ENCODE peak calls at places on chromosomes 5 and 9, in ten cellular contexts. One of them, this sample, is unnamed. For H3K4me1, the result is how much of the 10 kb centered on the place peaks cover.

GRCh38 chr9:136560586-136560985 is 14.7 kb upstream of the NOTCH1 start:
- DNase-seq in mucosa of descending colon: no peak
- DNase-seq in CD8-positive, alpha-beta T cell: no peak
- DNase-seq in stomach: no peak
- DNase-seq in right atrium auricular region: no peak
- DNase-seq in H9: no peak
- DNase-seq in heart right ventricle: no peak
- DNase-seq in heart left ventricle: no peak
- DNase-seq in fibroblast of lung: no peak
- DNase-seq in A549: no peak
- DNase-seq in this sample: peak

GRCh38 chr9:133729646-133730281 is 8.4 kb downstream of the SARDH start:
- DNase-seq in mucosa of descending colon: no peak
- DNase-seq in CD8-positive, alpha-beta T cell: peak
- DNase-seq in stomach: peak
- DNase-seq in right atrium auricular region: no peak
- DNase-seq in H9: peak
- DNase-seq in heart right ventricle: no peak
- DNase-seq in heart left ventricle: no peak
- DNase-seq in fibroblast of lung: no peak
- DNase-seq in A549: no peak
- DNase-seq in this sample: peak

GRCh38 chr5:56848206-56848605 is 32.9 kb downstream of the MAP3K1 start:
- DNase-seq in mucosa of descending colon: no peak
- DNase-seq in CD8-positive, alpha-beta T cell: no peak
- DNase-seq in stomach: no peak
- DNase-seq in right atrium auricular region: no peak
- DNase-seq in H9: no peak
- DNase-seq in heart right ventricle: no peak
- DNase-seq in heart left ventricle: no peak
- DNase-seq in fibroblast of lung: no peak
- DNase-seq in A549: no peak
- DNase-seq in this sample: no peak

GRCh38 chr5:84274585-84275468 is 109.9 kb downstream of the EDIL3 start:
- DNase-seq in mucosa of descending colon: peak
- DNase-seq in CD8-positive, alpha-beta T cell: no peak
- DNase-seq in stomach: peak
- DNase-seq in right atrium auricular region: no peak
- DNase-seq in H9: no peak
- DNase-seq in heart right ventricle: peak
- DNase-seq in heart left ventricle: no peak
- DNase-seq in fibroblast of lung: peak
- DNase-seq in A549: peak
- DNase-seq in this sample: no peak

GRCh38 chr9:19049872-19050636 is 827 bp downstream of the RRAGA start:
- DNase-seq in mucosa of descending colon: peak
- DNase-seq in CD8-positive, alpha-beta T cell: no peak
- DNase-seq in stomach: no peak
- DNase-seq in right atrium auricular region: no peak
- DNase-seq in H9: no peak
- DNase-seq in heart right ventricle: no peak
- DNase-seq in heart left ventricle: no peak
- DNase-seq in fibroblast of lung: peak
- DNase-seq in A549: no peak
- DNase-seq in this sample: no peak

GRCh38 chr5:148011407-148012124 is 52.2 kb upstream of the SPINK5 start:
- DNase-seq in mucosa of descending colon: no peak
- DNase-seq in CD8-positive, alpha-beta T cell: no peak
- DNase-seq in stomach: no peak
- DNase-seq in right atrium auricular region: no peak
- DNase-seq in H9: no peak
- DNase-seq in heart right ventricle: no peak
- DNase-seq in heart left ventricle: no peak
- DNase-seq in fibroblast of lung: peak
- DNase-seq in A549: no peak
- DNase-seq in this sample: no peak

GRCh38 chr5:123610665-123611406 is 98.9 kb downstream of the CSNK1G3 start:
- DNase-seq in mucosa of descending colon: peak
- DNase-seq in CD8-positive, alpha-beta T cell: no peak
- DNase-seq in stomach: no peak
- DNase-seq in right atrium auricular region: no peak
- DNase-seq in H9: no peak
- DNase-seq in heart right ventricle: peak
- DNase-seq in heart left ventricle: no peak
- DNase-seq in fibroblast of lung: peak
- DNase-seq in A549: peak
- DNase-seq in this sample: no peak

GRCh38 chr5:61394078-61394701 is 62.1 kb downstream of the ZSWIM6 start:
- DNase-seq in mucosa of descending colon: no peak
- DNase-seq in CD8-positive, alpha-beta T cell: no peak
- DNase-seq in stomach: no peak
- DNase-seq in right atrium auricular region: no peak
- DNase-seq in H9: no peak
- DNase-seq in heart right ventricle: no peak
- DNase-seq in heart left ventricle: no peak
- DNase-seq in fibroblast of lung: peak
- DNase-seq in A549: no peak
- DNase-seq in this sample: no peak

GRCh38 chr5:135191084-135191826 is 157.2 kb upstream of the PITX1 start:
- DNase-seq in mucosa of descending colon: peak
- DNase-seq in CD8-positive, alpha-beta T cell: peak
- DNase-seq in stomach: peak
- DNase-seq in right atrium auricular region: peak
- DNase-seq in H9: peak
- DNase-seq in heart right ventricle: peak
- DNase-seq in heart left ventricle: peak
- DNase-seq in fibroblast of lung: peak
- DNase-seq in A549: peak
- DNase-seq in this sample: peak

GRCh38 chr5:980941-981340 is 27.7 kb upstream of the NKD2 start:
- DNase-seq in mucosa of descending colon: no peak
- DNase-seq in CD8-positive, alpha-beta T cell: no peak
- DNase-seq in stomach: no peak
- DNase-seq in right atrium auricular region: no peak
- DNase-seq in H9: no peak
- DNase-seq in heart right ventricle: peak
- DNase-seq in heart left ventricle: no peak
- DNase-seq in fibroblast of lung: no peak
- DNase-seq in A549: no peak
- DNase-seq in this sample: no peak

DNA sequence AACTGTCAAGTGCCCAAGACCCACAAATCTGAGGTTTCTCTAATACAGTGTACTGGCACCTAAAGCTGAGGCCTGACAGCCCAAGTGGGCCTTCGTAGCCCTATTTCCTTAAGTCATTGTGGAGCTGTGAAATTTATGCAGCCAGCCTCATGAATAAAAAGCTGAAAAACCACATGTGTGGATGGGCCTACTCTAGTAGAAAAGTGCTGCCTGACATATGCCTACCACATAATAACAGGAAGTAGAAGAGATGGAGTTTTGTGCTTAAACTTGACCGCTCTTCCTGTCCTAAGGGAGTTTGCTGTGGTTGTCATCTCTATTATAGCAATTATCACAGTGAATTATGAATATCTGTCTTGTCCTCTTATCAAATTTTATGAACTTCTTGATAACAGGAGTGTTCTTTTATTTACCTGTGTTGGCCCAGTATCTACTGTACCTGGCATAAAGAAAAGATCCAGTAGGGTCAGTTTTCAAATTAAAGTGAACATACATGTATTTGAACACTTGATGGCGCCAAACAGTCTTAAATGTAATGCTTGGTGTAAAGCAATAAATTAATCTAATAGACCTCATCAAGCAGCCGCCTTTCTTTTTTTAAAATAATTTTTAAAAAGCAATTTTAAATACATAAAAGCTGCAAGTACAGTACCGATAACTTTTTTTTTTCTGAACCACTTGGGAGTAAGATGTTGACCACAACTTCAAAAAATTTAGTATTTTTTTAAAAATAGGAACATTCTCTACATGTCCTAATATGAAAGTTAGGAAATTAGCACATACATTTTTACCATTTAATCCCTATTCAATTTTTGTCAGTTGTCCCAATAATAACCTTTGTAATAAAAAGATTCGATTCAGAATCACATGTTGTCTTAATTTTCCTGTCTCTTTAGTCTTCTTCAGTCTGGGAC is 51.0 kb downstream of the FKTN start:
- DNase-seq in mucosa of descending colon: peak
- DNase-seq in CD8-positive, alpha-beta T cell: no peak
- DNase-seq in stomach: no peak
- DNase-seq in right atrium auricular region: no peak
- DNase-seq in H9: no peak
- DNase-seq in heart right ventricle: peak
- DNase-seq in heart left ventricle: no peak
- DNase-seq in fibroblast of lung: peak
- DNase-seq in A549: peak
- DNase-seq in this sample: no peak
- TF ChIP-seq CTCF in mucosa of descending colon: no peak
- TF ChIP-seq CTCF in CD8-positive, alpha-beta T cell: peak
- TF ChIP-seq CTCF in stomach: no peak
- TF ChIP-seq CTCF in right atrium auricular region: peak
- TF ChIP-seq CTCF in H9: peak
- TF ChIP-seq CTCF in heart right ventricle: peak
- TF ChIP-seq CTCF in heart left ventricle: peak
- TF ChIP-seq CTCF in fibroblast of lung: peak
- TF ChIP-seq CTCF in A549: peak
- TF ChIP-seq CTCF in this sample: peak

GRCh38 chr5:125411163-125412050 is 665.0 kb upstream of the ZNF608 start:
- DNase-seq in mucosa of descending colon: peak
- DNase-seq in CD8-positive, alpha-beta T cell: no peak
- DNase-seq in stomach: peak
- DNase-seq in right atrium auricular region: no peak
- DNase-seq in H9: no peak
- DNase-seq in heart right ventricle: peak
- DNase-seq in heart left ventricle: peak
- DNase-seq in fibroblast of lung: peak
- DNase-seq in A549: no peak
- DNase-seq in this sample: no peak
- H3K4me1 ChIP-seq in mucosa of descending colon: under half
- H3K4me1 ChIP-seq in CD8-positive, alpha-beta T cell: under half
- H3K4me1 ChIP-seq in stomach: half or more
- H3K4me1 ChIP-seq in right atrium auricular region: half or more
- H3K4me1 ChIP-seq in H9: under half
- H3K4me1 ChIP-seq in heart right ventricle: under half
- H3K4me1 ChIP-seq in heart left ventricle: under half
- H3K4me1 ChIP-seq in fibroblast of lung: under half
- H3K4me1 ChIP-seq in A549: under half
- H3K4me1 ChIP-seq in this sample: under half

GRCh38 chr5:163567811-163568210 is 62.4 kb downstream of the MAT2B start:
- DNase-seq in mucosa of descending colon: no peak
- DNase-seq in CD8-positive, alpha-beta T cell: no peak
- DNase-seq in stomach: no peak
- DNase-seq in right atrium auricular region: no peak
- DNase-seq in H9: no peak
- DNase-seq in heart right ventricle: no peak
- DNase-seq in heart left ventricle: no peak
- DNase-seq in fibroblast of lung: no peak
- DNase-seq in A549: no peak
- DNase-seq in this sample: no peak

GRCh38 chr5:163565492-163565891 is 60.1 kb downstream of the MAT2B start:
- DNase-seq in mucosa of descending colon: peak
- DNase-seq in CD8-positive, alpha-beta T cell: no peak
- DNase-seq in stomach: no peak
- DNase-seq in right atrium auricular region: no peak
- DNase-seq in H9: peak
- DNase-seq in heart right ventricle: no peak
- DNase-seq in heart left ventricle: no peak
- DNase-seq in fibroblast of lung: no peak
- DNase-seq in A549: no peak
- DNase-seq in this sample: no peak

GRCh38 chr5:163564321-163564924 is 59.0 kb downstream of the MAT2B start:
- DNase-seq in mucosa of descending colon: peak
- DNase-seq in CD8-positive, alpha-beta T cell: peak
- DNase-seq in stomach: peak
- DNase-seq in right atrium auricular region: peak
- DNase-seq in H9: peak
- DNase-seq in heart right ventricle: peak
- DNase-seq in heart left ventricle: no peak
- DNase-seq in fibroblast of lung: peak
- DNase-seq in A549: peak
- DNase-seq in this sample: no peak

GRCh38 chr5:163565931-163566608 is 60.7 kb downstream of the MAT2B start:
- DNase-seq in mucosa of descending colon: peak
- DNase-seq in CD8-positive, alpha-beta T cell: peak
- DNase-seq in stomach: peak
- DNase-seq in right atrium auricular region: no peak
- DNase-seq in H9: peak
- DNase-seq in heart right ventricle: no peak
- DNase-seq in heart left ventricle: no peak
- DNase-seq in fibroblast of lung: peak
- DNase-seq in A549: peak
- DNase-seq in this sample: no peak

DNA sequence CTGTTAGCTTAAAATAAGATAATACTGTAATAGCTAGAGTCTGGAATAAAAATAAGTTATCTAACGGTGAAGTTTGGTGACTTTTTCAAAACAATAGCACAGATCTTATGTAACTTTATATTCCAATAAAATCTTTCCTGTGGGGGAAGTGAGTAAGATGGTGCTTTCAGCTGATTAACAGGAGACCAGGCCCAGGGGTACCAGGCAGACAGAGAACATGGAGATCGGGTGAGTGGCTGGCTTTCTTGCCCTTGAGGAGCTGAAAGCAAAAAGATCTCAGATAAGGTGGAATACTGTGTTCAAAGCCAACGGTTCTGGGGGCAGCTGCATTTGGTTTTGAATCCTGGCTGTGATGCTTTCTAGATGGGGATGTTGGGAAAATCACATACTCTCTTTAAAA is 61.3 kb downstream of the MAT2B start:
- DNase-seq in mucosa of descending colon: no peak
- DNase-seq in CD8-positive, alpha-beta T cell: no peak
- DNase-seq in stomach: no peak
- DNase-seq in right atrium auricular region: no peak
- DNase-seq in H9: no peak
- DNase-seq in heart right ventricle: no peak
- DNase-seq in heart left ventricle: no peak
- DNase-seq in fibroblast of lung: no peak
- DNase-seq in A549: no peak
- DNase-seq in this sample: no peak
- TF ChIP-seq CTCF in mucosa of descending colon: no peak
- TF ChIP-seq CTCF in CD8-positive, alpha-beta T cell: no peak
- TF ChIP-seq CTCF in stomach: no peak
- TF ChIP-seq CTCF in right atrium auricular region: no peak
- TF ChIP-seq CTCF in H9: no peak
- TF ChIP-seq CTCF in heart right ventricle: no peak
- TF ChIP-seq CTCF in heart left ventricle: no peak
- TF ChIP-seq CTCF in fibroblast of lung: no peak
- TF ChIP-seq CTCF in A549: no peak
- TF ChIP-seq CTCF in this sample: no peak

DNA sequence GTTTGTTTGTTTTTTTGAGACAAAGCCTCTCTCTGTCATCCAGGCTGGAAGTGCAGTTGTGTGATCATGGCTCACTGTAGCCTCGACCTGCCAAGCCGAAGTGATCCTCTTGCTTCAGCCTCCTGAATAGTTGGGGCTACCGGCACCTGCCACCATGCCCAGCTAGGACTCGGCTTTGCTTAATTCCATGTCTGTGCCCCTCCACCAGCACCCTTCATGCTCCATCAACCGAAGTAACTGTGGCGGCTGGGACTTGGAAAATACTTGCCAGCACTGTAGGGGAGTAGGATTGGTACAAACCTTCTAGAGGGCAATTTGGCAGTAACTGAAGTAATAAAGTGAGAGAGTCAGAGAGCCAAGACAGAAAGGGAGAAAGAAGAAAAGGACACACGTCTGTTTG is 19.0 kb downstream of the FAXDC2 start:
- DNase-seq in mucosa of descending colon: no peak
- DNase-seq in CD8-positive, alpha-beta T cell: no peak
- DNase-seq in stomach: no peak
- DNase-seq in right atrium auricular region: no peak
- DNase-seq in H9: no peak
- DNase-seq in heart right ventricle: no peak
- DNase-seq in heart left ventricle: no peak
- DNase-seq in fibroblast of lung: no peak
- DNase-seq in A549: no peak
- DNase-seq in this sample: no peak
- H3K4me1 ChIP-seq in mucosa of descending colon: under half
- H3K4me1 ChIP-seq in CD8-positive, alpha-beta T cell: under half
- H3K4me1 ChIP-seq in stomach: under half
- H3K4me1 ChIP-seq in right atrium auricular region: under half
- H3K4me1 ChIP-seq in H9: under half
- H3K4me1 ChIP-seq in heart right ventricle: under half
- H3K4me1 ChIP-seq in heart left ventricle: under half
- H3K4me1 ChIP-seq in fibroblast of lung: under half
- H3K4me1 ChIP-seq in A549: under half
- H3K4me1 ChIP-seq in this sample: under half